ENCODE peak calls at places on chromosomes 16 and 17, in six cellular contexts. One of them, this sample, is unnamed.
A peak's percentile ranks its signal among the peaks of the same experiment; 100 is the strongest.

GRCh38 chr16:72380283-72380682 is 208.3 kb upstream of the PMFBP1 start:
- DNase-seq in A549: no peak
- DNase-seq in RWPE2: no peak
- DNase-seq in H7: no peak
- DNase-seq in prostate gland: no peak
- DNase-seq in cardiac muscle cell: no peak
- DNase-seq in this sample: no peak

GRCh38 chr16:85057212-85057889 is 29.8 kb downstream of the KIAA0513 start:
- DNase-seq in A549: peak; percentile 72
- DNase-seq in RWPE2: no peak
- DNase-seq in H7: peak; percentile 77
- DNase-seq in prostate gland: no peak
- DNase-seq in cardiac muscle cell: peak; percentile 52
- DNase-seq in this sample: no peak

GRCh38 chr16:17266606-17267313 is 204.0 kb downstream of the XYLT1 start:
- DNase-seq in A549: no peak
- DNase-seq in RWPE2: no peak
- DNase-seq in H7: peak; percentile 28
- DNase-seq in prostate gland: no peak
- DNase-seq in cardiac muscle cell: no peak
- DNase-seq in this sample: no peak

GRCh38 chr17:64599187-64599676 is 62.9 kb downstream of the SMURF2 start:
- DNase-seq in A549: no peak
- DNase-seq in RWPE2: no peak
- DNase-seq in H7: no peak
- DNase-seq in prostate gland: no peak
- DNase-seq in cardiac muscle cell: no peak
- DNase-seq in this sample: no peak

GRCh38 chr16:66751992-66752322 is 548 bp upstream of the DYNC1LI2 start:
- DNase-seq in A549: no peak
- DNase-seq in RWPE2: no peak
- DNase-seq in H7: no peak
- DNase-seq in prostate gland: no peak
- DNase-seq in cardiac muscle cell: no peak
- DNase-seq in this sample: no peak

GRCh38 chr16:68645494-68646388 is 631 bp downstream of the CDH3 start:
- DNase-seq in A549: no peak
- DNase-seq in RWPE2: no peak
- DNase-seq in H7: peak; percentile 89
- DNase-seq in prostate gland: peak; percentile 25
- DNase-seq in cardiac muscle cell: peak; percentile 87
- DNase-seq in this sample: no peak

GRCh38 chr16:78460428-78460827 is 361.0 kb downstream of the WWOX start:
- DNase-seq in A549: no peak
- DNase-seq in RWPE2: no peak
- DNase-seq in H7: no peak
- DNase-seq in prostate gland: no peak
- DNase-seq in cardiac muscle cell: no peak
- DNase-seq in this sample: no peak

GRCh38 chr16:74564451-74564984 is 42.4 kb downstream of the GLG1 start:
- DNase-seq in A549: no peak
- DNase-seq in RWPE2: no peak
- DNase-seq in H7: no peak
- DNase-seq in prostate gland: no peak
- DNase-seq in cardiac muscle cell: no peak
- DNase-seq in this sample: no peak

DNA sequence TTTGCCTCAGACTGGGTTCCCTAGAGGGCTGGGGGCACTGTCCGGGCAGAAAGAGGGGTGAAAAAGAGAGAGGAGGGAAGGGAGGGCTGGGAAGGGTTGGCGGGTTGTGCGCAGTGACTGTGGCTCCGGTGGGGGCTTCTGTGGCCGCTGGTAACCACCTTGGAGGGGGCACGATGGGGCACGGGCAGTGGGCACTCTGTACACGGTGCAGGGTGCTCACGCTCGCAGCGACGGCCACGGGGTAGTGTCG is 591 bp downstream of the PLLP start:
- DNase-seq in A549: no peak
- DNase-seq in RWPE2: no peak
- DNase-seq in H7: no peak
- DNase-seq in prostate gland: no peak
- DNase-seq in cardiac muscle cell: no peak
- DNase-seq in this sample: no peak
- H3K4me3 ChIP-seq in A549: peak overlapping the region; percentile 58
- H3K4me3 ChIP-seq in RWPE2: peak overlapping the region; percentile 67
- H3K4me3 ChIP-seq in H7: peak overlapping the region; percentile 78
- H3K4me3 ChIP-seq in prostate gland: peak overlapping the region; percentile 53
- H3K4me3 ChIP-seq in cardiac muscle cell: peak overlapping the region; percentile 46
- H3K4me3 ChIP-seq in this sample: peak overlapping the region; percentile 48

DNA sequence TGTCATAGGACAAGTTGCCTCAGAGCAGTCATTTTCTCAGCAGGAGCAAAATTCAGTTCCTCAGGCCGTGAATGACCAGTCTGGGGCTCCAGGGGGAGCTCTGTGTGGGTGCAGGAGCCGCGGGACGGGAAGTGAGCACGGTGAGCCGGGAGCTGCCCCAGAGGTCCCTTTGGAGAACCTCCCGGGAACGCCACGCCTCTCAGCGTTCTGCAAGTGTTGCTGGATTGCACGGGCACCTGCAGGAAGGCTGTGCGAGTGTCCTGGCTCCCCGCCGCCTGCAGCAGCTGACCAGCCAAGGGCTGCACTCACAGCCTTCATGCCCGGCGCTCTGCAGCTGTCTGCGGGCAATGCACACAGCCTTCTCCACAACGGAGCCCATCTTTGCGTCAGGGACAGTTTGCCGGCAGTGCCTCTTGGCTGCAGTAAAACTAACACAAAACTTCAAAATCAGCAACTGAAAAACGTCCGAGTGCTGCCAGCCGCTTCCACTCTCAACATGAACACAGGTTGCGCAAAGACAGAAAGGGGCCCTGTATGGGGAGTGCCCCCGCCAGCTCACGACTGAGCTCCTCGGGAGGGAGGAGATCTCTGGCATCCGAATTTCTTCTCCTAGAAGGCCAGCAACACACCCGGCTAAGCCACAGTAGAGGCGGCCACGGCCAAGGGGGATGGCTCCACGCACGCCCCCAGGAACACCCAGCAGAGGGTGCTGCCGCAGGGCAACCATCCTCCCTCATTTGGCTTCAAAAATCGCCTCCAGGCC is 16.0 kb downstream of the NDUFAF8 start:
- DNase-seq in A549: peak; percentile 74
- DNase-seq in RWPE2: peak; percentile 95
- DNase-seq in H7: peak; percentile 89
- DNase-seq in prostate gland: peak; percentile 95
- DNase-seq in cardiac muscle cell: peak; percentile 91
- DNase-seq in this sample: peak; percentile 47
- H3K4me3 ChIP-seq in A549: no peak overlapping the region
- H3K4me3 ChIP-seq in RWPE2: no peak overlapping the region
- H3K4me3 ChIP-seq in H7: no peak overlapping the region
- H3K4me3 ChIP-seq in prostate gland: no peak overlapping the region
- H3K4me3 ChIP-seq in cardiac muscle cell: no peak overlapping the region
- H3K4me3 ChIP-seq in this sample: no peak overlapping the region

DNA sequence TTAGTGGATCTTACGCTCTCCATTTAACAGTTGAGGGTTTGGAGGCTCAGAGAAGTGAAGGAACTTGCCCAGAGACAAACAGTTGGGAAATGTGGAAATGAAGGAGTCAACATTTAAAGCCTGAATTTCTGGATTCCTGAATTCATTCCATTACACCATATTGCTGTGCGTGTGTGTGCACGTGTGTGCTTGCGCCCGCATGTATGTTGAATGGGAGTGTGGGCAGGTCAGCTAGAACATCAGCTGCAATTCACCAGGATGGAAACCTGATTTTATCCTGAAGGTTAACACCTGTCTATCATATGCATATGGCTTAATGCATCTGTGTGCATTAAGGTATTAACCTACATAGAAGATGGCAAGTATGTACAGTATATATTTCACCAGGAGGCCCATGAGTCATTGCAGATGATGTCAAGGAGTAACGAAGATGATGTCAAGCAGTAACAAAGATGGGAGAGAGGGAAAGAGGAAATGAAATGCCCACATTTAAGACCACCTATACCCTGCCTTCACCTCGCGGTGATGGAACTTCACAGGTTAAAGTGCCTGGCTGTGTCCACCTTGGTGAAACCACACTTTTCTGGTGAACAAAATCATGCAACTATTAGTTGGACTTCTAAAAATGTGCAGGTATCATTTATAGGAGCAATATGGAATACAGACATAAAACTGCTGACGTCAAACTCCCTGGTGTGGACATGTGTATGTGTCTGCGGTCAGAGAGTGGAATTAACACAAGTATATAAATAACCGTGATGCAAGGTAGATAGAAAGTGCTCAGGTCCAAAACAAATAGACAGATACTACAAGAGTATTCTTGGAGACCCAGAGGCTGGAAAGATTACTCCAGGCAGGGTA is 832 bp upstream of the ADAP2 start:
- DNase-seq in A549: no peak
- DNase-seq in RWPE2: no peak
- DNase-seq in H7: no peak
- DNase-seq in prostate gland: no peak
- DNase-seq in cardiac muscle cell: no peak
- DNase-seq in this sample: no peak
- H3K4me3 ChIP-seq in A549: peak overlapping the region; percentile 62
- H3K4me3 ChIP-seq in RWPE2: no peak overlapping the region
- H3K4me3 ChIP-seq in H7: no peak overlapping the region
- H3K4me3 ChIP-seq in prostate gland: peak overlapping the region; percentile 47
- H3K4me3 ChIP-seq in cardiac muscle cell: no peak overlapping the region
- H3K4me3 ChIP-seq in this sample: no peak overlapping the region

GRCh38 chr16:58337090-58337444 is 42.2 kb upstream of the PRSS54 start:
- DNase-seq in A549: no peak
- DNase-seq in RWPE2: no peak
- DNase-seq in H7: no peak
- DNase-seq in prostate gland: no peak
- DNase-seq in cardiac muscle cell: no peak
- DNase-seq in this sample: no peak
- H3K4me3 ChIP-seq in A549: peak overlapping the region; percentile 21
- H3K4me3 ChIP-seq in RWPE2: no peak overlapping the region
- H3K4me3 ChIP-seq in H7: no peak overlapping the region
- H3K4me3 ChIP-seq in prostate gland: no peak overlapping the region
- H3K4me3 ChIP-seq in cardiac muscle cell: no peak overlapping the region
- H3K4me3 ChIP-seq in this sample: peak overlapping the region; percentile 10

DNA sequence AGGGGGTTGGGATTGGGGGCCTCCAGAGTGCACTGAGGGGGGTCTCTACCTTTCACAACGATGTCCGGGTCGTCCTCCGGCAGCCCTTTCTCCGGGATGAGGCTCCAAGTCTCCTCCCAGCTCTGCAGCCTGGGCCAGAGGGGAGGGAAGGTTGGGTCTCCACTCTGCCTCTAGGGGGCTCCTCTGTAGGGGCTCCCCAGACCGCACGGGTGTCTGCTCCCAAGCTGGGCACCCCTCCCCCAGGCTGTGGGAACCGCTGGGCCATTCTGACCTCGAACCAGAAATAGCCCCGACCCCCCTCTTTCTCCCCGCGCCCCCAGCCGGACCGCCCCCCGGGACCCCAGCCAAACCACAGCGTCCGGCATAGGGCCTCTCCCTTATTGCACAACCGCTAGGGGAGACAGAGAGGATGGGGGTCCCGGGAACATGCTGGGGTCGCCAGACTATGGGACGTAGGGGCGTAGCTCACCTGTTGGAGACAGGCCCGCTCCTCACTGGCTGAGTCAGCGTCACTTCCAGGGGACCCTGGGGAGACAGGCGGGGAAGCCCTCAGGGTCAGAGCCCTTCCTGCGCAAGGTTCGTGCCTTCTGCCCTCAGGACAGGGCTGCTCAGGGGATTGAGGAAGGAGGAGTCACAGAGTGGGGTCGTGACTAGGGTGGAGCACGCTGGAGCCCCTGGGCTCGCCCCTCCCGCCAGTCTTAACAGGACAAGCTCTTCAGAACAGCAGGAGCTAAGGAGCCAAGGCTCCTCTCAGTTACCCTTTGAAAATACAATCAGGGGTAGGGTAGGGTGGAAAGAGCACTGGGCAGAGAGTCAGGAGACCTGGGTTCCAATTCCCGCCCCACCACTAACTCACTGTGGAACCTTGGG is 2.7 kb downstream of the PLEKHH3 start:
- DNase-seq in A549: peak; percentile 95
- DNase-seq in RWPE2: no peak
- DNase-seq in H7: peak; percentile 95
- DNase-seq in prostate gland: peak; percentile 19
- DNase-seq in cardiac muscle cell: peak; percentile 61
- DNase-seq in this sample: no peak
- H3K4me3 ChIP-seq in A549: peak overlapping the region; percentile 87
- H3K4me3 ChIP-seq in RWPE2: peak overlapping the region; percentile 81
- H3K4me3 ChIP-seq in H7: peak overlapping the region; percentile 20
- H3K4me3 ChIP-seq in prostate gland: peak overlapping the region; percentile 66
- H3K4me3 ChIP-seq in cardiac muscle cell: peak overlapping the region; percentile 43
- H3K4me3 ChIP-seq in this sample: peak overlapping the region; percentile 89

DNA sequence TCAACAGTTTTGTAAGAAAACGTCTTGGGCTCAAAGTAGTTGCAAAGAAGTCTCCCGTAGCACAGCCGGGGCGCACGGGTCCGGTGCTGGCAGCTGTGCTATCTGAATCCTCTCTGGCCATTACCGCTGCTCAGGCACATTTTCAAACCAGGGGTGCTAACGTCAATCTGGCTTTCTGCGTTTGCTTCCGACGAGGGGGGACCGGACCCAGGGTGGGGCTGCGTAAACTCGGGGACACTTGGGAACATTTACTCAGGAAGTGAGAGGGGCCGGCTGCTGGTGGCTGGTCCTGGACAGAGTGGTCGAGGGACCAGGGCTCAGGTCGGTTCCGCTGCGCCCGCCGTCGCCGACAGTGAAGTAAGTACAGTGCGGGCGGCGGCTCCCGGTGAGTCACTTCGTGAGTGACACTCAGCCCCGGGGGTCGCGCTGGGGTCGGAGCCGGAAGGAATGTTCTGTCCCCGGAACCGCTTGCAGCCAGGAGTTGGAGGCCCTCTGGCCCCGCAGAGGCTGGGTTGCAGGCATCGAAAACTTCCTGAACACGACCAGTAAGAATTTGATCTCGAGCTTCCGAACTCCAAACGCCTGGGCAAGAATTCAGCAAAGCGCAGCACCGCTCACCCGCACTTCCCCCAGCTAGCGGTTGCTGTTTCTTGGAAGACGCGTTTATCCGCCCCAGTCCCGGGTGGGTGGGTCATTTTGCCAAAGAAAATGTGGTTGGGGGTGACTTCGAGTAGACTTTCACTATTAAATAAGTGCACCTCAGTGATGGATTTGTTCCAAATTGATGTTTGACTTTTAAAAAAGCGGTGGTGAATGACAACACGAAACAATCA is 1.4 kb upstream of the HS3ST3B1 start:
- DNase-seq in A549: peak; percentile 23
- DNase-seq in RWPE2: peak; percentile 66
- DNase-seq in H7: peak; percentile 68
- DNase-seq in prostate gland: no peak
- DNase-seq in cardiac muscle cell: peak; percentile 64
- DNase-seq in this sample: no peak
- H3K4me3 ChIP-seq in A549: peak overlapping the region; percentile 17
- H3K4me3 ChIP-seq in RWPE2: peak overlapping the region; percentile 51
- H3K4me3 ChIP-seq in H7: peak overlapping the region; percentile 31
- H3K4me3 ChIP-seq in prostate gland: peak overlapping the region; percentile 55
- H3K4me3 ChIP-seq in cardiac muscle cell: peak overlapping the region; percentile 24
- H3K4me3 ChIP-seq in this sample: peak overlapping the region; percentile 93

DNA sequence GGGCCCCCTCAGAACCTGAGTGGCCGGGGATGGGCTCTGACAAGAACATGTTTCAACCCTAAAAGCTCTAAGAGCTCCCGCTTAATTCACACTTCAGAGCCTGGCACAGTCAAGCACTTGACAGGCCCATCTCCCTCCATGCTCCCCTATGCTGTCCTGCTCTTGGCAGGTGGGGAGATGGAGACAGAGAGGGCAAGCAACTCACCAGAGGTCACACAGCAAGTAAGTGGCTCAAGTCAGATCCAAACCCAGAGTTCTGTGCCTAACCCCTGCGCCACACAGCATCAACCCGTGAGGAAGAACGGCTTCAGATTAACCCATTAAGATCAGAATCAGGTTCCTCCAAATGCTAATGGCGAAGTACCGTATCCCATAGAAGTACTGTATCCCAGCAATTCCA is 36.4 kb downstream of the NECAB2 start:
- DNase-seq in A549: no peak
- DNase-seq in RWPE2: no peak
- DNase-seq in H7: no peak
- DNase-seq in prostate gland: no peak
- DNase-seq in cardiac muscle cell: no peak
- DNase-seq in this sample: no peak
- H3K4me3 ChIP-seq in A549: no peak overlapping the region
- H3K4me3 ChIP-seq in RWPE2: no peak overlapping the region
- H3K4me3 ChIP-seq in H7: no peak overlapping the region
- H3K4me3 ChIP-seq in prostate gland: no peak overlapping the region
- H3K4me3 ChIP-seq in cardiac muscle cell: no peak overlapping the region
- H3K4me3 ChIP-seq in this sample: no peak overlapping the region

This sample was measured in skeletal muscle cell.